ENCODE peak calls at places on chromosomes 13 and 19, in seven cellular contexts. One of them, this sample, is unnamed.

GRCh38 chr13:96934889-96935490 is 59.3 kb downstream of the OXGR1 start:
- DNase-seq in COR-L47: no peak
- DNase-seq in germinal center: no peak
- DNase-seq in IMR-90: no peak
- DNase-seq in nephron progenitor cell: no peak
- DNase-seq in pancreas: no peak
- DNase-seq in SJSA1: no peak
- DNase-seq in this sample: no peak

GRCh38 chr13:76823969-76824368 is 62.2 kb downstream of the KCTD12 start:
- DNase-seq in COR-L47: no peak
- DNase-seq in germinal center: no peak
- DNase-seq in IMR-90: no peak
- DNase-seq in nephron progenitor cell: no peak
- DNase-seq in pancreas: no peak
- DNase-seq in SJSA1: no peak
- DNase-seq in this sample: no peak

GRCh38 chr13:46126074-46126473 is 21.2 kb upstream of the CPB2 start:
- DNase-seq in COR-L47: no peak
- DNase-seq in germinal center: no peak
- DNase-seq in IMR-90: no peak
- DNase-seq in nephron progenitor cell: no peak
- DNase-seq in pancreas: no peak
- DNase-seq in SJSA1: no peak
- DNase-seq in this sample: peak; percentile 63

GRCh38 chr19:23343434-23344010 is 51.7 kb downstream of the ZNF91 start:
- DNase-seq in COR-L47: no peak
- DNase-seq in germinal center: no peak
- DNase-seq in IMR-90: no peak
- DNase-seq in nephron progenitor cell: no peak
- DNase-seq in pancreas: no peak
- DNase-seq in SJSA1: no peak
- DNase-seq in this sample: peak; percentile 17

GRCh38 chr13:64397699-64398098 is 2832.4 kb downstream of the PCDH9 start:
- DNase-seq in COR-L47: no peak
- DNase-seq in germinal center: no peak
- DNase-seq in IMR-90: peak; percentile 2
- DNase-seq in nephron progenitor cell: no peak
- DNase-seq in pancreas: no peak
- DNase-seq in SJSA1: peak; percentile 4
- DNase-seq in this sample: no peak

GRCh38 chr19:7287716-7288115 is 6.5 kb downstream of the INSR start:
- DNase-seq in COR-L47: no peak
- DNase-seq in germinal center: no peak
- DNase-seq in IMR-90: no peak
- DNase-seq in nephron progenitor cell: no peak
- DNase-seq in pancreas: no peak
- DNase-seq in SJSA1: no peak
- DNase-seq in this sample: no peak

GRCh38 chr13:72970301-72970880 is 88.4 kb upstream of the KLF5 start:
- DNase-seq in COR-L47: no peak
- DNase-seq in germinal center: no peak
- DNase-seq in IMR-90: no peak
- DNase-seq in nephron progenitor cell: no peak
- DNase-seq in pancreas: no peak
- DNase-seq in SJSA1: no peak
- DNase-seq in this sample: no peak

GRCh38 chr19:10416380-10417257 is 3.7 kb upstream of the PDE4A start:
- DNase-seq in COR-L47: peak; percentile 45
- DNase-seq in germinal center: peak; percentile 92
- DNase-seq in IMR-90: peak; percentile 90
- DNase-seq in nephron progenitor cell: peak; percentile 94
- DNase-seq in pancreas: peak; percentile 97
- DNase-seq in SJSA1: peak; percentile 96
- DNase-seq in this sample: peak; percentile 99

GRCh38 chr13:33015791-33016323 is 366 bp upstream of the KL start:
- DNase-seq in COR-L47: peak; percentile 38
- DNase-seq in germinal center: no peak
- DNase-seq in IMR-90: no peak
- DNase-seq in nephron progenitor cell: peak; percentile 39
- DNase-seq in pancreas: peak; percentile 26
- DNase-seq in SJSA1: no peak
- DNase-seq in this sample: no peak

GRCh38 chr19:33505168-33505567 is 16.4 kb downstream of the PEPD start:
- DNase-seq in COR-L47: no peak
- DNase-seq in germinal center: no peak
- DNase-seq in IMR-90: no peak
- DNase-seq in nephron progenitor cell: no peak
- DNase-seq in pancreas: no peak
- DNase-seq in SJSA1: no peak
- DNase-seq in this sample: no peak

GRCh38 chr13:106997219-106997618 is 429.3 kb upstream of the ARGLU1 start:
- DNase-seq in COR-L47: no peak
- DNase-seq in germinal center: no peak
- DNase-seq in IMR-90: peak; percentile 17
- DNase-seq in nephron progenitor cell: no peak
- DNase-seq in pancreas: no peak
- DNase-seq in SJSA1: no peak
- DNase-seq in this sample: no peak

GRCh38 chr19:34904521-34904845 is 22.2 kb upstream of the ZNF30 start:
- DNase-seq in COR-L47: no peak
- DNase-seq in germinal center: no peak
- DNase-seq in IMR-90: no peak
- DNase-seq in nephron progenitor cell: no peak
- DNase-seq in pancreas: no peak
- DNase-seq in SJSA1: no peak
- DNase-seq in this sample: no peak

GRCh38 chr13:46621133-46621532 is 68.2 kb downstream of the LRCH1 start:
- DNase-seq in COR-L47: no peak
- DNase-seq in germinal center: no peak
- DNase-seq in IMR-90: no peak
- DNase-seq in nephron progenitor cell: no peak
- DNase-seq in pancreas: no peak
- DNase-seq in SJSA1: no peak
- DNase-seq in this sample: no peak

GRCh38 chr13:111213964-111214726 is 99.0 kb downstream of the ARHGEF7 start:
- DNase-seq in COR-L47: peak; percentile 18
- DNase-seq in germinal center: peak; percentile 23
- DNase-seq in IMR-90: no peak
- DNase-seq in nephron progenitor cell: no peak
- DNase-seq in pancreas: no peak
- DNase-seq in SJSA1: no peak
- DNase-seq in this sample: peak; percentile 76

GRCh38 chr13:72296246-72296645 is 429.2 kb upstream of the DACH1 start:
- DNase-seq in COR-L47: no peak
- DNase-seq in germinal center: no peak
- DNase-seq in IMR-90: no peak
- DNase-seq in nephron progenitor cell: no peak
- DNase-seq in pancreas: no peak
- DNase-seq in SJSA1: no peak
- DNase-seq in this sample: no peak

GRCh38 chr13:30078059-30078458 is 227.6 kb upstream of the UBL3 start:
- DNase-seq in COR-L47: no peak
- DNase-seq in germinal center: no peak
- DNase-seq in IMR-90: no peak
- DNase-seq in nephron progenitor cell: no peak
- DNase-seq in pancreas: no peak
- DNase-seq in SJSA1: no peak
- DNase-seq in this sample: no peak

GRCh38 chr13:97329331-97329730 is 104.6 kb upstream of the RAP2A start:
- DNase-seq in COR-L47: no peak
- DNase-seq in germinal center: no peak
- DNase-seq in IMR-90: peak; percentile 44
- DNase-seq in nephron progenitor cell: no peak
- DNase-seq in pancreas: no peak
- DNase-seq in SJSA1: no peak
- DNase-seq in this sample: no peak

GRCh38 chr19:50520822-50521465 is 7.2 kb upstream of the ASPDH start:
- DNase-seq in COR-L47: no peak
- DNase-seq in germinal center: no peak
- DNase-seq in IMR-90: no peak
- DNase-seq in nephron progenitor cell: no peak
- DNase-seq in pancreas: no peak
- DNase-seq in SJSA1: no peak
- DNase-seq in this sample: no peak

GRCh38 chr13:39777527-39778061 is 122.1 kb downstream of the COG6 start:
- DNase-seq in COR-L47: no peak
- DNase-seq in germinal center: peak; percentile 21
- DNase-seq in IMR-90: peak; percentile 90
- DNase-seq in nephron progenitor cell: no peak
- DNase-seq in pancreas: no peak
- DNase-seq in SJSA1: peak; percentile 44
- DNase-seq in this sample: peak; percentile 62

GRCh38 chr19:34555447-34555846 is 73.9 kb downstream of the WTIP start:
- DNase-seq in COR-L47: no peak
- DNase-seq in germinal center: no peak
- DNase-seq in IMR-90: no peak
- DNase-seq in nephron progenitor cell: no peak
- DNase-seq in pancreas: no peak
- DNase-seq in SJSA1: no peak
- DNase-seq in this sample: peak; percentile 20

GRCh38 chr13:30551194-30551593 is 66.5 kb upstream of the USPL1 start:
- DNase-seq in COR-L47: no peak
- DNase-seq in germinal center: peak; percentile 33
- DNase-seq in IMR-90: peak; percentile 43
- DNase-seq in nephron progenitor cell: no peak
- DNase-seq in pancreas: no peak
- DNase-seq in SJSA1: no peak
- DNase-seq in this sample: peak; percentile 62

GRCh38 chr19:3224346-3225325 is at the start of gene CELF5:
- DNase-seq in COR-L47: peak; percentile 37
- DNase-seq in germinal center: peak; percentile 81
- DNase-seq in IMR-90: no peak
- DNase-seq in nephron progenitor cell: peak; percentile 80
- DNase-seq in pancreas: peak; percentile 64
- DNase-seq in SJSA1: no peak
- DNase-seq in this sample: peak; percentile 33

GRCh38 chr19:17797397-17798201 is 2.7 kb downstream of the B3GNT3 start:
- DNase-seq in COR-L47: no peak
- DNase-seq in germinal center: no peak
- DNase-seq in IMR-90: no peak
- DNase-seq in nephron progenitor cell: no peak
- DNase-seq in pancreas: peak; percentile 81
- DNase-seq in SJSA1: no peak
- DNase-seq in this sample: no peak

GRCh38 chr19:5627395-5627904 is 4.6 kb downstream of the SAFB start:
- DNase-seq in COR-L47: no peak
- DNase-seq in germinal center: peak; percentile 74
- DNase-seq in IMR-90: peak; percentile 72
- DNase-seq in nephron progenitor cell: peak; percentile 39
- DNase-seq in pancreas: no peak
- DNase-seq in SJSA1: no peak
- DNase-seq in this sample: peak; percentile 88

GRCh38 chr19:1324792-1325567 is 39.3 kb downstream of the EFNA2 start:
- DNase-seq in COR-L47: peak; percentile 50
- DNase-seq in germinal center: no peak
- DNase-seq in IMR-90: peak; percentile 61
- DNase-seq in nephron progenitor cell: no peak
- DNase-seq in pancreas: no peak
- DNase-seq in SJSA1: peak; percentile 30
- DNase-seq in this sample: peak; percentile 74

GRCh38 chr19:39927524-39928356 is 6.7 kb downstream of the FCGBP start:
- DNase-seq in COR-L47: no peak
- DNase-seq in germinal center: no peak
- DNase-seq in IMR-90: no peak
- DNase-seq in nephron progenitor cell: no peak
- DNase-seq in pancreas: no peak
- DNase-seq in SJSA1: no peak
- DNase-seq in this sample: no peak

This sample was measured in NB4.